ENCODE peak calls at places on chromosomes 16 and 17, in ten cellular contexts. T is SK-N-SH, Q is brain microvascular endothelial cell, J is AG10803, V is IMR-90, L is dorsolateral prefrontal cortex, H is Peyer's patch, D is PC-9, U is left lung, B is right atrium auricular region. S is an unnamed sample.

GRCh38 chr16:55889518-55889917 is 14.3 kb upstream of the CES5A start:
- DNase-seq in H (no peak), Q (no peak), V (no peak), B (no peak), U (no peak), D (no peak), L (no peak), T (no peak), J (no peak), S (no peak)

GRCh38 chr16:27951752-27952151 is 111.8 kb downstream of the GSG1L start:
- DNase-seq in B (no peak), T (no peak), H (no peak), D (no peak), J (peak; percentile 65), L (no peak), Q (peak; percentile 2), V (peak; percentile 43), U (no peak), S (no peak)

GRCh38 chr17:62757518-62757951 is 50.6 kb downstream of the MARCHF10 start:
- DNase-seq in Q (no peak), V (peak; percentile 16), H (no peak), T (peak; percentile 88), J (peak; percentile 82), D (no peak), U (no peak), L (no peak), B (no peak), S (peak; percentile 36)

GRCh38 chr17:59766486-59766885 is 59.0 kb downstream of the VMP1 start:
- DNase-seq in T (no peak), L (no peak), U (no peak), V (peak; percentile 65), D (no peak), Q (no peak), J (no peak), H (no peak), B (no peak), S (no peak)

GRCh38 chr17:82241183-82241925 is 12.5 kb downstream of the SLC16A3 start:
- DNase-seq in T (peak; percentile 76), U (peak; percentile 90), J (peak; percentile 69), Q (no peak), V (peak; percentile 36), D (peak; percentile 79), B (peak; percentile 81), L (peak; percentile 65), H (peak; percentile 81), S (peak; percentile 91)

GRCh38 chr17:18070861-18071340 is 16.8 kb upstream of the DRG2 start:
- DNase-seq in J (peak; percentile 49), V (peak; percentile 61), D (no peak), Q (peak; percentile 39), H (no peak), L (no peak), U (no peak), T (no peak), B (no peak), S (peak; percentile 38)

GRCh38 chr17:46977348-46977747 is 1.7 kb downstream of the RPRML start:
- DNase-seq in T (peak; percentile 51), B (no peak), L (no peak), J (no peak), U (no peak), D (peak; percentile 30), Q (no peak), H (no peak), V (peak; percentile 18), S (no peak)

GRCh38 chr17:3527468-3527867 is 30.1 kb downstream of the TRPV3 start:
- DNase-seq in B (no peak), Q (no peak), L (no peak), V (no peak), U (no peak), D (no peak), J (no peak), H (no peak), T (no peak), S (no peak)

GRCh38 chr17:82097187-82097918 is 683 bp downstream of the FASN start:
- DNase-seq in Q (peak; percentile 44), H (no peak), D (peak; percentile 77), V (peak; percentile 64), T (peak; percentile 91), J (peak; percentile 63), B (no peak), U (no peak), L (no peak), S (peak; percentile 80)

GRCh38 chr17:56290486-56291118 is 137.3 kb downstream of the ANKFN1 start:
- DNase-seq in U (no peak), H (no peak), J (no peak), B (no peak), Q (no peak), D (no peak), L (no peak), T (no peak), V (no peak), S (peak; percentile 8)

GRCh38 chr17:49180303-49180702 is 30.1 kb downstream of the GNGT2 start:
- DNase-seq in T (peak; percentile 78), U (peak; percentile 63), B (peak; percentile 73), J (peak; percentile 56), Q (peak; percentile 48), L (peak; percentile 33), D (peak; percentile 62), H (peak; percentile 87), V (peak; percentile 36), S (peak; percentile 76)

GRCh38 chr16:4538067-4538385 is 547 bp downstream of the CDIP1 start:
- DNase-seq in J (no peak), D (no peak), V (no peak), Q (no peak), T (no peak), B (no peak), U (no peak), L (no peak), H (no peak), S (peak; percentile 40)

GRCh38 chr16:48526058-48526957 is 83.7 kb downstream of the N4BP1 start:
- DNase-seq in Q (no peak), L (no peak), D (peak; percentile 71), B (no peak), H (peak; percentile 89), U (peak; percentile 34), T (no peak), V (no peak), J (no peak), S (no peak)

GRCh38 chr16:31132979-31133599 is 2.4 kb downstream of the PRSS8 start:
- DNase-seq in D (no peak), V (no peak), H (no peak), B (no peak), T (no peak), U (no peak), J (no peak), Q (no peak), L (no peak), S (no peak)

GRCh38 chr16:31134091-31134571 is 1.4 kb downstream of the PRSS8 start:
- DNase-seq in D (peak; percentile 60), L (no peak), V (peak; percentile 24), B (no peak), U (no peak), T (no peak), J (no peak), Q (no peak), H (no peak), S (no peak)

GRCh38 chr16:31136287-31136662 is 748 bp upstream of the PRSS8 start:
- DNase-seq in J (no peak), V (no peak), U (no peak), T (no peak), D (no peak), Q (no peak), B (no peak), H (no peak), L (no peak), S (no peak)

GRCh38 chr16:31135535-31136286 is at the start of gene PRSS8:
- DNase-seq in H (peak; percentile 93), U (peak; percentile 88), V (no peak), L (no peak), B (no peak), D (peak; percentile 89), J (no peak), Q (no peak), T (no peak), S (no peak)

GRCh38 chr16:31134625-31135534 is 647 bp downstream of the PRSS8 start:
- DNase-seq in B (no peak), D (peak; percentile 76), Q (no peak), U (no peak), H (peak; percentile 77), T (no peak), V (no peak), L (no peak), J (peak; percentile 9), S (no peak)
- TF ChIP-seq CTCF in B (no peak), D (no peak), Q (no peak), U (no peak), H (no peak), T (no peak), V (no peak), L (no peak), J (no peak), S (no peak)

DNA sequence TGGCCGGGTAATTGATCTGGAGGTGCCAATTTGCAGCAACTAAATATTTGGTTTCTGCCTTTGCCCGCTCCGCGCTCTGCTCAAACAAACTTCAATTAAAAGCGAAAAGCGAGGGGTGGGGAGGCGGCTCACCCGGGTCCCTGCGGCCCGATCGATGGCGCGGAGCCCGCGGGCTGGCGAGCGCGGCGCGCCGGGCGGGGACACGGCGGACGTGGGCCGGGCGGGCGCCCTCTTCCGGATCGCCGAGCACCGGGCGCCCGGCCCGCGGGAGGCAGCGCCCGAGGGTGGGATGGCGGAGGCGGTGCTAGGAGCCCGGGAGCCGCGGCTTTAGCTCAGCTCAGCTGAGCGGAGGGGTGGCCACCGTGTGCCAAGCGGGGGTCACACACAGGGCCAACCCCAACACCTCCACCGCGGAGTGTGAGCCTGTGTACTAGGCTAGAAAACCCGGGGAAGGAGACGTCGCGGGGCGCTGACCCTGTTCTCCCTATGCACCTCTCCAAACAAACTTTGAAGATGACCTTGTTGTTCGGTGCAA is 32.2 kb downstream of the DCAKD start:
- DNase-seq in B (no peak), U (peak; percentile 38), Q (no peak), D (peak; percentile 55), J (peak; percentile 48), V (peak; percentile 34), L (peak; percentile 41), T (peak; percentile 91), H (peak; percentile 57), S (peak; percentile 85)
- H3K4me3 ChIP-seq in B (peak overlapping the region; percentile 63), U (peak overlapping the region; percentile 31), Q (peak overlapping the region; percentile 53), D (peak overlapping the region; percentile 68), J (peak overlapping the region; percentile 60), V (peak overlapping the region; percentile 64), L (peak overlapping the region; percentile 46), T (peak overlapping the region; percentile 63), H (peak overlapping the region; percentile 19), S (peak overlapping the region; percentile 46)

GRCh38 chr16:14289692-14290340 is 218.7 kb downstream of the MRTFB start:
- DNase-seq in Q (no peak), H (no peak), T (peak; percentile 54), V (peak; percentile 24), B (peak; percentile 16), J (peak; percentile 8), L (no peak), U (no peak), D (peak; percentile 35), S (no peak)
- TF ChIP-seq CTCF in Q (peak; percentile 73), H (no peak), T (peak; percentile 57), V (peak; percentile 34), B (no peak), J (peak; percentile 46), L (peak; percentile 26), U (peak; percentile 34), D (peak; percentile 78), S (peak; percentile 27)

DNA sequence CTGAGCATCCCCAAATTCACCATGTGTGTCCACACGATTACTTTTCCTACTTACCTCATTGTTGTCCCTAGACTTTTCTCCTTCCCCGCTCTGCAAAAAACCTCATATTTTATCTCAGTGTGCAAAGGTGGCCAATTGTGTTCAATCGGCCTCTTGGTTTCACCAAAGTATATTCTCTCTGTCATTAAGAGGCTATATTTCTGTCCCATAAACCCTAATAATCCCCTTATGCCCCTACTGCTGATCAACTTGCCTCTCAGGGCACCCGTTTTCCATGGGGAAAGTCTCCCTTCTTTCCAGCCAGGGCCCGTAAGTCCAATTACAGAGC is 11.6 kb downstream of the CES2 start:
- DNase-seq in H (no peak), B (no peak), D (no peak), U (no peak), V (no peak), L (no peak), T (no peak), Q (no peak), J (no peak), S (no peak)
- H3K4me3 ChIP-seq in H (no peak overlapping the region), B (no peak overlapping the region), D (no peak overlapping the region), U (no peak overlapping the region), V (no peak overlapping the region), L (no peak overlapping the region), T (no peak overlapping the region), Q (no peak overlapping the region), J (no peak overlapping the region), S (no peak overlapping the region)